ENCODE peak calls at places on chromosomes 6 and 20, in six cellular contexts. Y is cardiac muscle cell, M is suprapubic skin, W is PC-9, O is fibroblast of lung, V is mucosa of descending colon. Z is an unnamed sample.

GRCh38 chr6:141829996-141830395 is 302.7 kb upstream of the GJE1 start:
- DNase-seq in Y (no peak), M (no peak), W (no peak), O (no peak), V (no peak), Z (no peak)

GRCh38 chr6:153511896-153512496 is 380.9 kb upstream of the RGS17 start:
- DNase-seq in Y (peak; percentile 36), M (no peak), W (no peak), O (peak; percentile 40), V (peak; percentile 23), Z (no peak)

GRCh38 chr20:1666802-1667201 is 9.2 kb upstream of the SIRPG start:
- DNase-seq in Y (no peak), M (no peak), W (no peak), O (no peak), V (no peak), Z (no peak)

GRCh38 chr6:115613488-115613887 is 447.2 kb downstream of the FRK start:
- DNase-seq in Y (no peak), M (no peak), W (no peak), O (peak; percentile 96), V (no peak), Z (no peak)

GRCh38 chr20:33401922-33402369 is 627 bp upstream of the CDK5RAP1 start:
- DNase-seq in Y (no peak), M (no peak), W (no peak), O (no peak), V (peak; percentile 6), Z (no peak)

GRCh38 chr6:148521158-148521557 is 178.5 kb downstream of the SASH1 start:
- DNase-seq in Y (no peak), M (no peak), W (no peak), O (no peak), V (no peak), Z (no peak)

GRCh38 chr20:59150821-59151251 is 12.8 kb upstream of the ZNF831 start:
- DNase-seq in Y (no peak), M (no peak), W (no peak), O (no peak), V (no peak), Z (no peak)

GRCh38 chr6:134984821-134985220 is 34.9 kb upstream of the ALDH8A1 start:
- DNase-seq in Y (no peak), M (no peak), W (no peak), O (peak; percentile 17), V (no peak), Z (no peak)

GRCh38 chr6:39892490-39893129 is 41.7 kb downstream of the MOCS1 start:
- DNase-seq in Y (peak; percentile 76), M (no peak), W (peak; percentile 3), O (peak; percentile 75), V (peak; percentile 78), Z (no peak)

GRCh38 chr6:161137839-161138544 is 135.9 kb downstream of the AGPAT4 start:
- DNase-seq in Y (no peak), M (no peak), W (no peak), O (peak; percentile 23), V (no peak), Z (no peak)

GRCh38 chr6:111800821-111801220 is 72.4 kb downstream of the FYN start:
- DNase-seq in Y (no peak), M (no peak), W (no peak), O (no peak), V (no peak), Z (no peak)

GRCh38 chr20:17798601-17799000 is 98.8 kb downstream of the BANF2 start:
- DNase-seq in Y (no peak), M (no peak), W (peak; percentile 19), O (no peak), V (no peak), Z (no peak)

GRCh38 chr6:24355422-24355821 is 2.4 kb downstream of the DCDC2 start:
- DNase-seq in Y (no peak), M (no peak), W (no peak), O (no peak), V (no peak), Z (no peak)

GRCh38 chr20:45303586-45304463 is 2.8 kb upstream of the RBPJL start:
- DNase-seq in Y (no peak), M (no peak), W (no peak), O (no peak), V (no peak), Z (no peak)

GRCh38 chr20:32343438-32343837 is 14.7 kb upstream of the ASXL1 start:
- DNase-seq in Y (no peak), M (no peak), W (no peak), O (peak; percentile 87), V (no peak), Z (no peak)

GRCh38 chr20:51871943-51872342 is 69.6 kb upstream of the SALL4 start:
- DNase-seq in Y (no peak), M (no peak), W (no peak), O (no peak), V (no peak), Z (no peak)

GRCh38 chr6:15491255-15491985 is 171.4 kb downstream of the DTNBP1 start:
- DNase-seq in Y (peak; percentile 75), M (peak; percentile 85), W (peak; percentile 61), O (peak; percentile 89), V (peak; percentile 83), Z (no peak)

GRCh38 chr6:121305957-121306607 is 28.2 kb downstream of the TBC1D32 start:
- DNase-seq in Y (peak; percentile 50), M (no peak), W (no peak), O (peak; percentile 45), V (no peak), Z (no peak)

GRCh38 chr6:118931436-118931835 is 3.5 kb downstream of the MCM9 start:
- DNase-seq in Y (no peak), M (no peak), W (peak; percentile 4), O (no peak), V (no peak), Z (no peak)

GRCh38 chr6:149934249-149935156 is 7.3 kb upstream of the ULBP2 start:
- DNase-seq in Y (peak; percentile 67), M (no peak), W (peak; percentile 29), O (peak; percentile 82), V (peak; percentile 91), Z (no peak)

GRCh38 chr6:135212935-135213334 is 31.8 kb downstream of the MYB start:
- DNase-seq in Y (no peak), M (no peak), W (no peak), O (peak; percentile 18), V (no peak), Z (no peak)

GRCh38 chr6:148508401-148509151 is 165.9 kb downstream of the SASH1 start:
- DNase-seq in Y (no peak), M (no peak), W (no peak), O (peak; percentile 72), V (no peak), Z (no peak)

GRCh38 chr6:37188962-37189510 is 19.1 kb downstream of the PIM1 start:
- DNase-seq in Y (no peak), M (no peak), W (no peak), O (no peak), V (no peak), Z (no peak)

GRCh38 chr20:57329608-57330221 is at the start of gene SPO11:
- DNase-seq in Y (peak; percentile 61), M (no peak), W (no peak), O (no peak), V (no peak), Z (no peak)
- TF ChIP-seq CTCF in Y (no peak), M (no peak), W (no peak), O (no peak), V (no peak), Z (peak; percentile 38)

DNA sequence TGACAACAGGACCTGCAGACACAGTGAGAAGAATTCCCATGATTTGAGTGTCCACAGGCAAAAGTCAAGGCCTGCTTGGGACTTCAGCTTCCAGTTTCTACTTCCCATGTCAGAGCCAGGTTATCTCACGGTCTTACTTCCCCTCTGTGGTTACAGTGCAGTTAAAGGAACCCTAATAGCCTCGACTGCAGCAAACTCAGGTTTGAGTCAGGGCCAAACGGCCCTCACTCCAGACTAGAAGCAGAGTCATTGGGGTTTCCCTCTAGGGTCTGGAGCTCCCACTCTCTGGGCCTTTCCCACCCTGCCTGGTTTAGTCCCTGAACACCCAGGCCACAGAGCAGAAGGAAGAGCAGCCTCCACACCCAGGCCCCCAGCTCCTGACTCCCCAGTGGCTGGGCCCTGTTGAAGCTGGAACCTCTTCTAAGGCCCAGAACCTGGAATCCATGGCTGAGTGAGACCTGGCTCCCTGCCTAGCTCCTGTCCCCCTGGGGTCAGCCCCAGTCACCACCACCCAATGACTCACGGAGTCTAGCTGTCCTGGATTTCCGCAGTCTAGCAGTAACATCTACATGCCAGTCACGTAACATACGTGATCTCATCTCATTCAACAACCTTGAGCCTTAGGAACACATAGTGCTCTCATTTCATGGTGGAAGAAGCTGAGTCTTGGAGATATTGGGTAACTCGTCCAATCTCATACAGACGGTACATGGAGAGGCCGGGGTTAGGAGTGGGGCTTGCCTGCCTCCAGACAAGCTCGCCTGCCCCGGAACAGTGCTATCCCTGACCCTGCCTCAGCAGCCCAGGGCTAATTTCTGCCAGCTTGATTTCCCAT is 9.2 kb upstream of the GHRH start:
- DNase-seq in Y (no peak), M (no peak), W (no peak), O (peak; percentile 50), V (peak; percentile 16), Z (no peak)
- TF ChIP-seq CTCF in Y (no peak), M (no peak), W (no peak), O (no peak), V (no peak), Z (no peak)

GRCh38 chr6:29557320-29557719 is 2.2 kb downstream of the UBD start:
- DNase-seq in Y (no peak), M (no peak), W (no peak), O (no peak), V (no peak), Z (no peak)

GRCh38 chr6:29554764-29555163 is 4.8 kb downstream of the UBD start:
- DNase-seq in Y (no peak), M (no peak), W (no peak), O (no peak), V (no peak), Z (no peak)

GRCh38 chr6:29552512-29553051 is 7.0 kb downstream of the UBD start:
- DNase-seq in Y (peak; percentile 59), M (no peak), W (no peak), O (peak; percentile 81), V (peak; percentile 26), Z (no peak)

GRCh38 chr6:29558439-29559079 is 973 bp downstream of the UBD start:
- DNase-seq in Y (no peak), M (no peak), W (no peak), O (no peak), V (no peak), Z (no peak)

DNA sequence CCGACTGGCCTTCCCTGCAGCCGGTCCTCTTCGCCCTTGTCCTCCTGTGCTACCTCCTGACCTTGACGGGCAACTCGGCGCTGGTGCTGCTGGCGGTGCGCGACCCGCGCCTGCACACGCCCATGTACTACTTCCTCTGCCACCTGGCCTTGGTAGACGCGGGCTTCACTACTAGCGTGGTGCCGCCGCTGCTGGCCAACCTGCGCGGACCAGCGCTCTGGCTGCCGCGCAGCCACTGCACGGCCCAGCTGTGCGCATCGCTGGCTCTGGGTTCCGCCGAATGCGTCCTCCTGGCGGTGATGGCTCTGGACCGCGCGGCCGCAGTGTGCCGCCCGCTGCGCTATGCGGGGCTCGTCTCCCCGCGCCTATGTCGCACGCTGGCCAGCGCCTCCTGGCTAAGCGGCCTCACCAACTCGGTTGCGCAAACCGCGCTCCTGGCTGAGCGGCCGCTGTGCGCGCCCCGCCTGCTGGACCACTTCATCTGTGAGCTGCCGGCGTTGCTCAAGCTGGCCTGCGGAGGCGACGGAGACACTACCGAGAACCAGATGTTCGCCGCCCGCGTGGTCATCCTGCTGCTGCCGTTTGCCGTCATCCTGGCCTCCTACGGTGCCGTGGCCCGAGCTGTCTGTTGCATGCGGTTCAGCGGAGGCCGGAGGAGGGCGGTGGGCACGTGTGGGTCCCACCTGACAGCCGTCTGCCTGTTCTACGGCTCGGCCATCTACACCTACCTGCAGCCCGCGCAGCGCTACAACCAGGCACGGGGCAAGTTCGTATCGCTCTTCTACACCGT is 6.1 kb downstream of the UBD start:
- DNase-seq in Y (peak; percentile 78), M (no peak), W (no peak), O (peak; percentile 57), V (peak; percentile 29), Z (no peak)
- TF ChIP-seq CTCF in Y (peak; percentile 23), M (no peak), W (no peak), O (no peak), V (no peak), Z (peak; percentile 47)

GRCh38 chr6:33425668-33426577 is 6.1 kb downstream of the SYNGAP1 start:
- DNase-seq in Y (peak; percentile 87), M (peak; percentile 95), W (peak; percentile 87), O (peak; percentile 83), V (peak; percentile 90), Z (no peak)
- TF ChIP-seq CTCF in Y (peak; percentile 52), M (peak; percentile 64), W (peak; percentile 71), O (peak; percentile 46), V (peak; percentile 48), Z (peak; percentile 86)